ENCODE peak calls at places on chromosomes 3 and 15, in nine cellular contexts. G is amniotic stem cell; M is germinal center; U is activated naive CD8-positive, alpha-beta T cell treated with anti-CD3 and anti-CD28 coated beads, Interleukin-2, amount 50 U/mL, for 24 hours; J is SK-N-SH; B is lower lobe of right lung; C is left cardiac atrium; O is NCI-H2081; K is psoas muscle. Y is an unnamed sample.

GRCh38 chr3:23966308-23966707 is 21.2 kb downstream of the NR1D2 start:
- DNase-seq in B (no peak), O (no peak), C (no peak), U (no peak), J (no peak), K (no peak), G (peak; percentile 8), M (no peak), Y (no peak)

GRCh38 chr3:134367869-134368750 is 6.1 kb downstream of the AMOTL2 start:
- DNase-seq in O (no peak), U (no peak), B (no peak), G (no peak), K (peak; percentile 54), M (no peak), C (no peak), J (no peak), Y (no peak)

GRCh38 chr3:168030488-168031054 is 65.2 kb downstream of the GOLIM4 start:
- DNase-seq in U (no peak), B (no peak), C (no peak), O (peak; percentile 64), K (no peak), J (no peak), M (no peak), G (no peak), Y (no peak)

GRCh38 chr15:76057332-76058000 is 2.3 kb upstream of the TMEM266 start:
- DNase-seq in G (no peak), K (no peak), J (peak; percentile 59), B (no peak), C (no peak), U (peak; percentile 59), M (peak; percentile 49), O (peak; percentile 20), Y (peak; percentile 26)

GRCh38 chr3:38054166-38054991 is 15.4 kb downstream of the DLEC1 start:
- DNase-seq in J (no peak), K (no peak), C (no peak), B (peak; percentile 58), G (no peak), O (no peak), M (no peak), U (no peak), Y (no peak)

GRCh38 chr3:189710620-189711388 is 79.6 kb downstream of the TP63 start:
- DNase-seq in B (no peak), G (peak; percentile 89), J (no peak), O (peak; percentile 54), M (no peak), U (no peak), K (peak; percentile 71), C (peak; percentile 41), Y (no peak)

GRCh38 chr3:15326037-15326436 is 6.3 kb downstream of the SH3BP5 start:
- DNase-seq in O (peak; percentile 16), U (no peak), G (no peak), C (no peak), B (no peak), M (no peak), K (peak; percentile 70), J (peak; percentile 30), Y (no peak)

GRCh38 chr15:42707068-42707467 is 29.9 kb downstream of the CDAN1 start:
- DNase-seq in O (no peak), K (no peak), J (no peak), B (no peak), M (no peak), C (no peak), U (no peak), G (no peak), Y (no peak)

GRCh38 chr15:75578206-75578947 is 738 bp downstream of the PTPN9 start:
- DNase-seq in C (peak; percentile 41), U (peak; percentile 39), M (peak; percentile 59), J (peak; percentile 75), G (no peak), O (peak; percentile 28), K (peak; percentile 57), B (peak; percentile 62), Y (peak; percentile 31)

GRCh38 chr3:133040696-133041523 is 2.7 kb downstream of the TMEM108 start:
- DNase-seq in G (peak; percentile 45), K (peak; percentile 81), B (peak; percentile 62), C (peak; percentile 77), O (peak; percentile 89), U (peak; percentile 42), J (peak; percentile 78), M (peak; percentile 16), Y (peak; percentile 88)

GRCh38 chr15:45162771-45163507 is 24.8 kb downstream of the SHF start:
- DNase-seq in J (peak; percentile 91), G (peak; percentile 48), K (peak; percentile 86), B (peak; percentile 77), C (peak; percentile 84), M (peak; percentile 86), O (peak; percentile 74), U (peak; percentile 69), Y (peak; percentile 83)

GRCh38 chr3:43178891-43179366 is 73.0 kb upstream of the POMGNT2 start:
- DNase-seq in G (no peak), B (no peak), K (no peak), O (no peak), U (no peak), C (no peak), J (no peak), M (no peak), Y (no peak)

GRCh38 chr3:66494964-66495581 is 5.7 kb downstream of the LRIG1 start:
- DNase-seq in K (no peak), J (no peak), B (no peak), C (no peak), O (no peak), G (no peak), U (no peak), M (no peak), Y (no peak)

GRCh38 chr3:22933051-22933450 is 270.1 kb upstream of the UBE2E2 start:
- DNase-seq in C (no peak), U (no peak), K (no peak), B (no peak), G (no peak), M (no peak), J (no peak), O (no peak), Y (no peak)

GRCh38 chr3:180594631-180595348 is 7.2 kb upstream of the TTC14 start:
- DNase-seq in J (peak; percentile 39), K (no peak), C (no peak), O (peak; percentile 82), B (no peak), M (no peak), G (no peak), U (no peak), Y (peak; percentile 53)

GRCh38 chr3:113743006-113743639 is 2.9 kb downstream of the NAA50 start:
- DNase-seq in J (no peak), M (no peak), K (no peak), B (no peak), U (no peak), C (no peak), G (no peak), O (no peak), Y (no peak)

GRCh38 chr3:139106013-139106932 is 61.6 kb upstream of the PRR23C start:
- DNase-seq in K (no peak), C (no peak), J (no peak), B (no peak), M (no peak), U (no peak), O (no peak), G (no peak), Y (no peak)

GRCh38 chr3:197372076-197372661 is 73.8 kb upstream of the DLG1 start:
- DNase-seq in K (no peak), C (no peak), O (no peak), U (no peak), G (peak; percentile 58), J (no peak), M (no peak), B (no peak), Y (no peak)

GRCh38 chr15:59042041-59042440 is 54.6 kb downstream of the RNF111 start:
- DNase-seq in U (no peak), J (no peak), B (no peak), G (no peak), O (no peak), M (no peak), C (no peak), K (no peak), Y (no peak)

GRCh38 chr3:120418866-120419490 is 31.8 kb downstream of the FSTL1 start:
- DNase-seq in O (peak; percentile 78), B (peak; percentile 57), K (no peak), G (no peak), J (peak; percentile 58), M (peak; percentile 47), U (peak; percentile 3), C (peak; percentile 50), Y (peak; percentile 87)

GRCh38 chr3:63343674-63344073 is 65.6 kb downstream of the SYNPR start:
- DNase-seq in O (peak; percentile 96), B (peak; percentile 48), K (peak; percentile 76), J (peak; percentile 81), G (peak; percentile 90), U (peak; percentile 32), M (no peak), C (peak; percentile 81), Y (peak; percentile 83)

GRCh38 chr3:65170357-65171090 is 482.7 kb upstream of the ADAMTS9 start:
- DNase-seq in J (peak; percentile 43), M (no peak), U (no peak), K (peak; percentile 92), C (peak; percentile 93), O (no peak), G (no peak), B (peak; percentile 54), Y (no peak)

GRCh38 chr3:59127071-59127470 is 77.2 kb upstream of the CFAP20DC start:
- DNase-seq in G (peak; percentile 24), B (no peak), J (peak; percentile 21), C (no peak), U (no peak), M (no peak), O (no peak), K (no peak), Y (no peak)

GRCh38 chr3:31868246-31868645 is 112.8 kb downstream of the OSBPL10 start:
- DNase-seq in J (no peak), U (no peak), K (no peak), M (no peak), G (no peak), C (no peak), O (no peak), B (no peak), Y (no peak)

GRCh38 chr15:23467110-23467600 is 20.1 kb upstream of the GOLGA6L2 start:
- DNase-seq in M (no peak), C (no peak), J (peak; percentile 28), U (no peak), G (no peak), B (no peak), O (peak; percentile 21), K (no peak), Y (peak; percentile 5)

GRCh38 chr3:183688869-183689268 is 8.7 kb upstream of the YEATS2 start:
- DNase-seq in G (no peak), O (no peak), J (no peak), K (no peak), B (no peak), C (no peak), M (no peak), U (no peak), Y (no peak)

Y was measured in COR-L47.